ENCODE peak calls at places on chromosomes 6 and 20, in five cellular contexts. One of them, this sample, is unnamed. For H3K36me3, the result is how much of the 10 kb centered on the place peaks cover.

GRCh38 chr6:15915508-15916178 is 213.2 kb upstream of the MYLIP start:
- DNase-seq in stomach: peak
- DNase-seq in mucosa of descending colon: no peak
- DNase-seq in tibial nerve: no peak
- DNase-seq in HCT116: no peak
- DNase-seq in this sample: no peak

GRCh38 chr20:25057234-25058050 is 497 bp downstream of the ACSS1 start:
- DNase-seq in stomach: peak
- DNase-seq in mucosa of descending colon: peak
- DNase-seq in tibial nerve: no peak
- DNase-seq in HCT116: no peak
- DNase-seq in this sample: no peak

GRCh38 chr6:114053791-114054190 is 82.8 kb upstream of the HDAC2 start:
- DNase-seq in stomach: no peak
- DNase-seq in mucosa of descending colon: no peak
- DNase-seq in tibial nerve: no peak
- DNase-seq in HCT116: no peak
- DNase-seq in this sample: no peak

GRCh38 chr20:35237486-35237885 is 11.0 kb downstream of the MMP24 start:
- DNase-seq in stomach: no peak
- DNase-seq in mucosa of descending colon: no peak
- DNase-seq in tibial nerve: no peak
- DNase-seq in HCT116: no peak
- DNase-seq in this sample: peak

GRCh38 chr20:23361108-23361650 is 803 bp upstream of the GZF1 start:
- DNase-seq in stomach: no peak
- DNase-seq in mucosa of descending colon: no peak
- DNase-seq in tibial nerve: peak
- DNase-seq in HCT116: no peak
- DNase-seq in this sample: no peak

GRCh38 chr6:155492061-155492735 is 36.6 kb upstream of the NOX3 start:
- DNase-seq in stomach: no peak
- DNase-seq in mucosa of descending colon: no peak
- DNase-seq in tibial nerve: no peak
- DNase-seq in HCT116: no peak
- DNase-seq in this sample: no peak

GRCh38 chr6:109455161-109455501 is 441 bp downstream of the MICAL1 start:
- DNase-seq in stomach: no peak
- DNase-seq in mucosa of descending colon: peak
- DNase-seq in tibial nerve: peak
- DNase-seq in HCT116: no peak
- DNase-seq in this sample: no peak

GRCh38 chr20:49583669-49584417 is 15.9 kb upstream of the PTGIS start:
- DNase-seq in stomach: peak
- DNase-seq in mucosa of descending colon: no peak
- DNase-seq in tibial nerve: peak
- DNase-seq in HCT116: no peak
- DNase-seq in this sample: peak

GRCh38 chr6:42929928-42930360 is 664 bp downstream of the CNPY3 start:
- DNase-seq in stomach: peak
- DNase-seq in mucosa of descending colon: no peak
- DNase-seq in tibial nerve: peak
- DNase-seq in HCT116: no peak
- DNase-seq in this sample: peak

GRCh38 chr20:6651016-6651415 is 116.5 kb upstream of the BMP2 start:
- DNase-seq in stomach: peak
- DNase-seq in mucosa of descending colon: peak
- DNase-seq in tibial nerve: peak
- DNase-seq in HCT116: no peak
- DNase-seq in this sample: peak

GRCh38 chr6:30331981-30332380 is 5.3 kb downstream of the TRIM39 start:
- DNase-seq in stomach: no peak
- DNase-seq in mucosa of descending colon: no peak
- DNase-seq in tibial nerve: no peak
- DNase-seq in HCT116: no peak
- DNase-seq in this sample: no peak
- TF ChIP-seq CTCF in stomach: no peak
- TF ChIP-seq CTCF in mucosa of descending colon: no peak
- TF ChIP-seq CTCF in tibial nerve: no peak
- TF ChIP-seq CTCF in HCT116: no peak
- TF ChIP-seq CTCF in this sample: no peak

GRCh38 chr6:41591859-41592502 is 45.8 kb downstream of the FOXP4 start:
- DNase-seq in stomach: peak
- DNase-seq in mucosa of descending colon: no peak
- DNase-seq in tibial nerve: peak
- DNase-seq in HCT116: peak
- DNase-seq in this sample: no peak

GRCh38 chr6:41594326-41594725 is 43.9 kb upstream of the MDFI start:
- DNase-seq in stomach: no peak
- DNase-seq in mucosa of descending colon: no peak
- DNase-seq in tibial nerve: no peak
- DNase-seq in HCT116: no peak
- DNase-seq in this sample: peak

GRCh38 chr6:41595166-41595565 is 43.1 kb upstream of the MDFI start:
- DNase-seq in stomach: no peak
- DNase-seq in mucosa of descending colon: no peak
- DNase-seq in tibial nerve: no peak
- DNase-seq in HCT116: no peak
- DNase-seq in this sample: no peak

GRCh38 chr6:41594766-41595165 is 43.5 kb upstream of the MDFI start:
- DNase-seq in stomach: no peak
- DNase-seq in mucosa of descending colon: no peak
- DNase-seq in tibial nerve: no peak
- DNase-seq in HCT116: no peak
- DNase-seq in this sample: no peak

GRCh38 chr6:41593451-41594238 is 44.6 kb upstream of the MDFI start:
- DNase-seq in stomach: no peak
- DNase-seq in mucosa of descending colon: no peak
- DNase-seq in tibial nerve: no peak
- DNase-seq in HCT116: no peak
- DNase-seq in this sample: no peak
- H3K36me3 ChIP-seq in stomach: half or more
- H3K36me3 ChIP-seq in mucosa of descending colon: under half
- H3K36me3 ChIP-seq in tibial nerve: under half
- H3K36me3 ChIP-seq in HCT116: under half
- H3K36me3 ChIP-seq in this sample: under half

GRCh38 chr6:121439456-121440250 is 4.2 kb downstream of the GJA1 start:
- DNase-seq in stomach: no peak
- DNase-seq in mucosa of descending colon: no peak
- DNase-seq in tibial nerve: no peak
- DNase-seq in HCT116: no peak
- DNase-seq in this sample: no peak
- TF ChIP-seq CTCF in stomach: no peak
- TF ChIP-seq CTCF in mucosa of descending colon: no peak
- TF ChIP-seq CTCF in tibial nerve: no peak
- TF ChIP-seq CTCF in HCT116: no peak
- TF ChIP-seq CTCF in this sample: no peak

DNA sequence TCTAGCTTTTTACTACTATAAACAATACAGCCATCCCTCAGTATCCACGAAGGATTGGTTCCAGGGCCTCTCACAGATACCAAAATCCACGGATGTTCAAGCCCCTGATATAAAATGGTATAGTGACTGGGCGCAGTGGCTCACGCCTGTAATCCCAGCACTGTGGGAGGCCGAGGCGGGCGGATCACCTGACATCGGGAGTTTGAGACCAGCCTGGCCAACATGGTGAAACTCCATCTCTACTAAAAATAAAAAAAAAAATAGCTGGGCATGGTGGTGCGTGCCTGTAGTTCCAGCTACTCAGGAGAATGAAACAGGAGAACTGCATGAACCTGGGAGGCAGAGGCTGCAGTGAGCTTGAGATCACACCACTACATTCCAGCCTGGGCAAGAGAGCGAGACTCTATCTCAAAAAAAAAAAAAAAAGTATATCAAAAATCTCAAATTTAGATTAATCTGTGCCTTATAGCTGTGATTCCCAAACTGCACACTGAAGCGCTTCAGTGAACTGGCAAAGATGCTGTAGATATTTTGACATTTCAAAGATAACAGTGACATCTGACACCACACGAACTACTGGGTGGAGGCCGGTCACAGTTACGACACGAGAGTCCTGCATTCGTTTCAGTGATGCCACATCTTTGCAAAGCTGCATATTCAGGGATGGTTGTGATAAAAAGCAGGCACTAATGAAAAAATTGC is 38.3 kb downstream of the MRS2 start:
- DNase-seq in stomach: no peak
- DNase-seq in mucosa of descending colon: no peak
- DNase-seq in tibial nerve: no peak
- DNase-seq in HCT116: no peak
- DNase-seq in this sample: no peak
- H3K36me3 ChIP-seq in stomach: under half
- H3K36me3 ChIP-seq in mucosa of descending colon: under half
- H3K36me3 ChIP-seq in tibial nerve: under half
- H3K36me3 ChIP-seq in HCT116: under half
- H3K36me3 ChIP-seq in this sample: under half

DNA sequence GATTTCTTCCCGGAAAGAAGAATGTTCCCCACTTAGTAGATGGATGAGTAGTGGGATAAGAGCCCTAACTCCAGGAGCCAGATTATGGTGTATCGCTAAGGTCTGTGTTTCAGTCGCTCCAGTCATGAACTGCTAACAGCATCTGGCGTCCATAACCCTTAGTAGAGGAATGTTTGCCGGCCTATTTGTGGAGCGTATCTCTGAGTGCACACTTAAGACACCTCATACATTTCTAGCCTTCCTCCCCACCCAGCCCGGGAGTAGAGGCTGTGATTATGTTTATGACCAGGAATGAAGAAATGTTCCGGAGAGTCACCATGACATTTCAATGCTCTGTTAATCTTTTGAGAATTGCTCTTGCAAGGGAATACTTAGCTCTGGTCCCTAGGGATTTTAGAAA is 251.1 kb upstream of the SOX4 start:
- DNase-seq in stomach: no peak
- DNase-seq in mucosa of descending colon: no peak
- DNase-seq in tibial nerve: no peak
- DNase-seq in HCT116: no peak
- DNase-seq in this sample: peak
- TF ChIP-seq CTCF in stomach: no peak
- TF ChIP-seq CTCF in mucosa of descending colon: no peak
- TF ChIP-seq CTCF in tibial nerve: no peak
- TF ChIP-seq CTCF in HCT116: no peak
- TF ChIP-seq CTCF in this sample: no peak

GRCh38 chr6:4059115-4059777 is 19.7 kb downstream of the FAM217A start:
- DNase-seq in stomach: no peak
- DNase-seq in mucosa of descending colon: no peak
- DNase-seq in tibial nerve: no peak
- DNase-seq in HCT116: no peak
- DNase-seq in this sample: peak

GRCh38 chr6:4057036-4057435 is 21.9 kb downstream of the FAM217A start:
- DNase-seq in stomach: no peak
- DNase-seq in mucosa of descending colon: no peak
- DNase-seq in tibial nerve: no peak
- DNase-seq in HCT116: no peak
- DNase-seq in this sample: no peak

DNA sequence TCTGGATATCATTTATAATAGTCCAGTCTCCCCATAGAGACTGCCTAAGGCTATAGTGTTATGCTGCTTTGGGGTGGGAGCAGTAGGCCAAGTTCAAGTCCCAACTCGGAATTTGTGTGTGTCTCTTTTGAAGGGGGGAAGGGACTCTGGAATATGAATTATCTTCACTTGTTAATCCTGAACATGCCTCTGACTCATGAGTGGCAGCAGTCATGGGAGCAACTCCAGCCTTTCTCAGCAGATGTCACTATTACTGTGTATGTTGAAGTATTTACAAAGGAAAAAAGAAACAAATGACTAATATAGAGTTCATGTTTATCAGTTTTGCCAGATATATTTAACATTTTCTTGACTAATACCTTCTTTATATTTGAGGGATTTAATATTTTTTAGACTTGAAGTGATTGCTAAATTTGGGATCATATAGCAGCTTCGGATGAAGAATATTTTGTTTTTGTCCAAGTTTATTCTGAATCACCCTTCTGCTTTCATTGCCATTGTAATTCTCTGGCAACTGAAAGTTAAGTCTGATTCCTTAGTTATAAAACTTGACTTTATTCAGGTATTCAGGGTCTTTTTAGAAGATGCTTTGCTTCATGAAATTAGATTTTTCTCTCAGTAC is 23.4 kb downstream of the FAM217A start:
- DNase-seq in stomach: peak
- DNase-seq in mucosa of descending colon: no peak
- DNase-seq in tibial nerve: peak
- DNase-seq in HCT116: peak
- DNase-seq in this sample: peak
- H3K36me3 ChIP-seq in stomach: half or more
- H3K36me3 ChIP-seq in mucosa of descending colon: under half
- H3K36me3 ChIP-seq in tibial nerve: under half
- H3K36me3 ChIP-seq in HCT116: half or more
- H3K36me3 ChIP-seq in this sample: under half

DNA sequence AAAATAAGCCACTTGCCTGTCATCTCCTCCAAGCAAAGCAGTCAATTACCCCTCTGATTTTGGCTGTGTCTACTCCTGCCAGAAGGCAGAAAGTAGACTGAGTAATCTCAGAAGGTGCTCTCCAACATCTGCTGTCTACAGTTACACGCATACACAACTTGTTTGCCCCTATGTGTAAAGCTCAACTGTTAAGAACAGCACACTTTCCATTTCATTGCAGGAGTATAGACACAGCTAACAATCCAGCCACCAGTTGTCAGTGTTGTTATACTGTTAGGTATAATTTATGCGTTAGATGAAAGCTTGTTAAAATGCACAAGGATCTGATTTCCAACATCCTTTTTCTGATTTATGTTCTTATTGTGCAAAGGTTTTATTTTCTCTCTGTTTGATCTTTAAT is 88.2 kb downstream of the SAMD3 start:
- DNase-seq in stomach: no peak
- DNase-seq in mucosa of descending colon: no peak
- DNase-seq in tibial nerve: no peak
- DNase-seq in HCT116: no peak
- DNase-seq in this sample: no peak
- TF ChIP-seq CTCF in stomach: no peak
- TF ChIP-seq CTCF in mucosa of descending colon: no peak
- TF ChIP-seq CTCF in tibial nerve: no peak
- TF ChIP-seq CTCF in HCT116: no peak
- TF ChIP-seq CTCF in this sample: no peak

GRCh38 chr20:41162396-41162795 is 25.1 kb downstream of the PLCG1 start:
- DNase-seq in stomach: no peak
- DNase-seq in mucosa of descending colon: no peak
- DNase-seq in tibial nerve: no peak
- DNase-seq in HCT116: no peak
- DNase-seq in this sample: no peak
- H3K36me3 ChIP-seq in stomach: half or more
- H3K36me3 ChIP-seq in mucosa of descending colon: under half
- H3K36me3 ChIP-seq in tibial nerve: under half
- H3K36me3 ChIP-seq in HCT116: under half
- H3K36me3 ChIP-seq in this sample: under half

This sample was measured in BJ.